ENCODE peak calls at places on chromosomes 3 and 15, in seven cellular contexts. S is fibroblast of lung, C is PC-3, B is neuronal stem cell, I is mesenchymal stem cell, K is mammary epithelial cell, P is mesendoderm. Y is an unnamed sample.

GRCh38 chr3:160200328-160200727 is 24.9 kb upstream of the C3orf80 start:
- DNase-seq in C (no peak), I (no peak), B (no peak), P (no peak), S (no peak), K (peak), Y (no peak)

GRCh38 chr15:35874260-35874905 is 328.4 kb upstream of the DPH6 start:
- DNase-seq in C (peak), I (peak), B (no peak), K (peak), S (peak), P (peak), Y (no peak)

GRCh38 chr3:26406636-26407035 is 215.9 kb upstream of the LRRC3B start:
- DNase-seq in I (no peak), S (no peak), C (no peak), P (no peak), K (no peak), B (no peak), Y (no peak)

GRCh38 chr15:74055804-74056203 is 26.5 kb downstream of the GOLGA6A start:
- DNase-seq in K (no peak), P (no peak), B (no peak), C (no peak), I (no peak), S (no peak), Y (no peak)

GRCh38 chr3:38620236-38620635 is 29.3 kb downstream of the SCN5A start:
- DNase-seq in S (peak), I (no peak), P (no peak), B (no peak), C (peak), K (no peak), Y (no peak)

GRCh38 chr3:189157232-189158007 is 14.4 kb upstream of the TPRG1 start:
- DNase-seq in S (no peak), B (no peak), C (no peak), K (peak), I (no peak), P (no peak), Y (no peak)

GRCh38 chr3:128933922-128934253 is 54.5 kb downstream of the ACAD9 start:
- DNase-seq in P (no peak), I (no peak), B (no peak), C (no peak), S (no peak), K (no peak), Y (no peak)

GRCh38 chr3:190385835-190386688 is 1.9 kb upstream of the CLDN16 start:
- DNase-seq in I (peak), K (peak), S (peak), C (peak), B (no peak), P (no peak), Y (no peak)

GRCh38 chr15:60283936-60284335 is 113.8 kb downstream of the ANXA2 start:
- DNase-seq in I (no peak), P (no peak), K (peak), C (no peak), S (no peak), B (no peak), Y (no peak)

GRCh38 chr15:56353740-56354139 is 11.5 kb upstream of the TEX9 start:
- DNase-seq in S (no peak), K (no peak), C (no peak), P (no peak), B (no peak), I (no peak), Y (no peak)

GRCh38 chr15:40990789-40991188 is 37.5 kb downstream of the CHAC1 start:
- DNase-seq in S (no peak), B (no peak), C (no peak), I (no peak), K (no peak), P (no peak), Y (no peak)

GRCh38 chr3:101671014-101671413 is 5.9 kb downstream of the ZBTB11 start:
- DNase-seq in S (no peak), C (no peak), P (no peak), B (no peak), K (no peak), I (no peak), Y (no peak)

GRCh38 chr3:135237371-135237770 is 442.3 kb downstream of the EPHB1 start:
- DNase-seq in I (no peak), B (no peak), C (no peak), K (no peak), P (peak), S (no peak), Y (no peak)

GRCh38 chr3:197796087-197796486 is 5.0 kb downstream of the LRCH3 start:
- DNase-seq in P (no peak), S (no peak), B (no peak), C (no peak), I (no peak), K (no peak), Y (no peak)

GRCh38 chr3:197802505-197803459 is 11.7 kb downstream of the LRCH3 start:
- DNase-seq in S (no peak), P (peak), C (peak), I (no peak), K (no peak), B (no peak), Y (no peak)

GRCh38 chr3:197800379-197800778 is 9.3 kb downstream of the LRCH3 start:
- DNase-seq in S (peak), K (no peak), B (no peak), P (no peak), I (peak), C (no peak), Y (no peak)

GRCh38 chr3:197798863-197799262 is 7.8 kb downstream of the LRCH3 start:
- DNase-seq in C (no peak), S (no peak), I (no peak), P (no peak), B (no peak), K (no peak), Y (no peak)

DNA sequence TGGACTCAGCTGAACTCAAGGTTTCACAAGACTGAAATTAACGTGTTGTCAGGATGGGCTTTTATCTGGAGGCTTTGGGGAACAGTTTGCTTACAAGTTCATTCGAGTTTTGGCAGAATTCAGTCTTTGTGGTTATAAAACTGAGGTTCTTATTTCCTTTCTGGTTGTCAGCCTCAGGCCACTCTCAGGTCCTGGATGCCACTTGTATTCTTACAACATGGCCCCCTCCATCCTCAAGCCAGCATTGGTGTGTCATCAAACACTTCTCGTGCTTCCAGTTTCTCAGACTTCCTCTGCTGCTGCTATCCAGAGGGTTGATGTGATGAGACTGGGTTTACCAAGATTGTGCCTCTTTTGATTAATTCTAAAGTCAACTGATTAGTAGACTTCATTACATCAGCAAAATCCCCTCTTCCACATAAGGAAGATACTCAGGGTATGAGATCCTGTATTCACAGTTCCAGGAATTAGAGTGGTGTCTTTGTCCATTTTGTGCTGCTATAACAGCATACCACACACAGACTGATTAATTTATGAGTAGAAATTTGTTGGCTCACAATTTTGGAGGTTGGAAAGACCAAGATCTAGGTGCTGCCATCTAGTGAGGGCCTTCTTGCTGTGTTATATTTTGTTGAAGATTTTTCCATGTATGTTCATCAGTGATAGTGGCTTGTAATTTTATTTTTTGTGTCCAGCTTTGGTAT is 10.9 kb downstream of the LRCH3 start:
- DNase-seq in S (peak), P (peak), I (peak), K (peak), C (peak), B (no peak), Y (no peak)
- H3K9ac ChIP-seq in S (no peak), P (no peak), I (peak), K (no peak), C (no peak), B (no peak), Y (no peak)

GRCh38 chr3:112093180-112093522 is 7.0 kb downstream of the C3orf52 start:
- DNase-seq in K (no peak), S (no peak), B (no peak), C (no peak), P (peak), I (no peak), Y (no peak)
- H3K27ac ChIP-seq in K (no peak), S (no peak), B (no peak), C (no peak), P (peak), I (peak), Y (peak)

GRCh38 chr3:51686512-51687215 is 15.6 kb downstream of the TEX264 start:
- DNase-seq in I (peak), C (peak), P (peak), S (peak), K (peak), B (no peak), Y (peak)

GRCh38 chr3:51688206-51688600 is 17.2 kb downstream of the TEX264 start:
- DNase-seq in S (no peak), C (no peak), B (no peak), I (no peak), K (no peak), P (no peak), Y (no peak)

GRCh38 chr3:51684971-51685751 is 14.1 kb downstream of the TEX264 start:
- DNase-seq in P (no peak), C (no peak), K (no peak), I (no peak), S (no peak), B (no peak), Y (no peak)

GRCh38 chr3:51687472-51688205 is 16.6 kb downstream of the TEX264 start:
- DNase-seq in I (peak), B (no peak), K (no peak), S (peak), P (no peak), C (peak), Y (no peak)

GRCh38 chr3:51686056-51686455 is 15.0 kb downstream of the TEX264 start:
- DNase-seq in K (no peak), S (no peak), I (no peak), P (no peak), C (no peak), B (no peak), Y (no peak)
- H3K4me3 ChIP-seq in K (no peak), S (no peak), I (no peak), P (no peak), C (no peak), B (no peak), Y (no peak)

GRCh38 chr3:195198424-195199346 is 72.3 kb downstream of the XXYLT1 start:
- DNase-seq in C (no peak), P (no peak), B (no peak), K (no peak), S (no peak), I (no peak), Y (no peak)

GRCh38 chr3:195200010-195200822 is 70.7 kb downstream of the XXYLT1 start:
- DNase-seq in I (peak), K (no peak), S (no peak), P (no peak), B (no peak), C (no peak), Y (peak)

GRCh38 chr3:195195321-195196209 is 75.4 kb downstream of the XXYLT1 start:
- DNase-seq in P (peak), I (peak), S (no peak), C (no peak), B (peak), K (no peak), Y (no peak)

GRCh38 chr3:195196266-195196665 is 74.7 kb downstream of the XXYLT1 start:
- DNase-seq in K (peak), B (no peak), C (peak), P (no peak), S (peak), I (peak), Y (no peak)

GRCh38 chr3:195197764-195198423 is 73.1 kb downstream of the XXYLT1 start:
- DNase-seq in I (peak), K (peak), S (peak), P (no peak), C (peak), B (no peak), Y (no peak)
- H3K9ac ChIP-seq in I (peak), K (no peak), S (no peak), P (no peak), C (peak), B (no peak), Y (no peak)

DNA sequence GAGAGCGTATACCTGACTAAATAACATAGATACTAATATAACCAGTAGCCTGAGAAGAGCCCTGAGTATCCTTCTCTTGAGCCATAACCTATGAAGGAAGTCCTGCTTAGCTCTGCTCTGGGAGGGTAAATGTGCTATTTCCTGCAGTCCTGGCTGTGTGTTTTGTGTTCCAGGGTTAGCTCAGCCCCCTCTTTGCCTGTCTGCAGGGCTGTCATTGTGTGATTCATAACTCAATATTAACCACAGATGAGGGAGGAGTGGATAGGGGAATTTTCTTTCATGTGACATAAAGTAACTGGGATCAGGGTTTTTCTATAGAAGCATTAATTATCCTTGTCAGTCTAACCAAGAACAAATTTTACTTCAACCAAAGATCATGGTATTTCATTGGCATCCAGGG is 183.3 kb upstream of the ZBTB20 start:
- DNase-seq in P (peak), K (peak), S (peak), B (no peak), C (peak), I (peak), Y (no peak)
- H3K27ac ChIP-seq in P (no peak), K (no peak), S (no peak), B (no peak), C (no peak), I (no peak), Y (no peak)

GRCh38 chr3:36365829-36366228 is 14.5 kb upstream of the STAC start:
- DNase-seq in C (no peak), K (no peak), P (no peak), I (no peak), B (no peak), S (no peak), Y (no peak)

GRCh38 chr3:36364260-36364659 is 16.0 kb upstream of the STAC start:
- DNase-seq in B (no peak), I (no peak), S (no peak), C (no peak), K (no peak), P (peak), Y (no peak)

GRCh38 chr3:36362216-36362615 is 18.1 kb upstream of the STAC start:
- DNase-seq in K (peak), I (peak), S (peak), P (peak), B (no peak), C (no peak), Y (no peak)

GRCh38 chr3:36366308-36366707 is 14.0 kb upstream of the STAC start:
- DNase-seq in B (no peak), S (no peak), C (no peak), P (no peak), K (no peak), I (no peak), Y (no peak)

GRCh38 chr3:36362973-36363372 is 17.3 kb upstream of the STAC start:
- DNase-seq in B (no peak), S (peak), C (peak), K (peak), I (peak), P (peak), Y (no peak)
- H3K4me3 ChIP-seq in B (no peak), S (no peak), C (no peak), K (no peak), I (no peak), P (no peak), Y (no peak)

GRCh38 chr15:97991972-97992541 is 31.6 kb downstream of the ARRDC4 start:
- DNase-seq in I (no peak), S (no peak), B (no peak), K (no peak), P (no peak), C (no peak), Y (no peak)

GRCh38 chr15:97981758-97982157 is 21.3 kb downstream of the ARRDC4 start:
- DNase-seq in K (no peak), P (no peak), B (no peak), I (no peak), S (no peak), C (no peak), Y (no peak)

GRCh38 chr15:97984157-97984556 is 23.7 kb downstream of the ARRDC4 start:
- DNase-seq in B (no peak), S (no peak), C (no peak), I (peak), K (no peak), P (no peak), Y (no peak)

GRCh38 chr15:97989330-97989729 is 28.8 kb downstream of the ARRDC4 start:
- DNase-seq in S (no peak), I (no peak), K (peak), P (no peak), B (no peak), C (no peak), Y (no peak)

DNA sequence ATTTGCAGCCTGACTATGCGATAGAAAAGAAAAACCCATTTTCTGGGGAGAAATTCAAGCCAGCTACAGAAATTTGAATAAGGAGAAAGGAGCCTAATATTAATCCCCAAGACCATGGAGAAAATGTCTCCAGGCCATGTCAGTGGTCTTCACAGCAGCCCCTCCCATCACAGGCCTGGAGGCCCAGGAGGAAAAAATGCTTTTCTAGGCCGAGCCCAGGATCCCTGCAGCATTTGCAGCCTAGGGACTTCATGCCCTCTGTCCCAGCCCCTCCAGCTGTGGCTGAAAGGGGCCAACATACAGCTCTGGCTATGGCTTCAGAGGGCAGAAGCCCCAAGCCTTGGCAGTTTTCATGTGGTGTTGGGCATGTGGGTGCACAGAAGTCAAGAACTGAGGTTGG is 26.3 kb downstream of the ARRDC4 start:
- DNase-seq in C (no peak), B (no peak), P (no peak), K (no peak), I (no peak), S (no peak), Y (no peak)
- H3K9ac ChIP-seq in C (no peak), B (no peak), P (no peak), K (no peak), I (no peak), S (no peak), Y (no peak)

GRCh38 chr15:34721802-34722795 is 32.7 kb downstream of the GJD2 start:
- DNase-seq in I (peak), S (peak), P (peak), B (peak), K (peak), C (no peak), Y (no peak)

GRCh38 chr15:34721157-34721801 is 33.5 kb downstream of the GJD2 start:
- DNase-seq in P (no peak), K (no peak), I (no peak), C (no peak), B (no peak), S (no peak), Y (no peak)

GRCh38 chr15:34717729-34718128 is 37.1 kb downstream of the GJD2 start:
- DNase-seq in B (no peak), I (no peak), P (no peak), S (no peak), C (no peak), K (no peak), Y (no peak)

GRCh38 chr15:34719883-34720148 is 35.0 kb downstream of the GJD2 start:
- DNase-seq in S (no peak), P (no peak), K (no peak), I (no peak), C (no peak), B (no peak), Y (no peak)

DNA sequence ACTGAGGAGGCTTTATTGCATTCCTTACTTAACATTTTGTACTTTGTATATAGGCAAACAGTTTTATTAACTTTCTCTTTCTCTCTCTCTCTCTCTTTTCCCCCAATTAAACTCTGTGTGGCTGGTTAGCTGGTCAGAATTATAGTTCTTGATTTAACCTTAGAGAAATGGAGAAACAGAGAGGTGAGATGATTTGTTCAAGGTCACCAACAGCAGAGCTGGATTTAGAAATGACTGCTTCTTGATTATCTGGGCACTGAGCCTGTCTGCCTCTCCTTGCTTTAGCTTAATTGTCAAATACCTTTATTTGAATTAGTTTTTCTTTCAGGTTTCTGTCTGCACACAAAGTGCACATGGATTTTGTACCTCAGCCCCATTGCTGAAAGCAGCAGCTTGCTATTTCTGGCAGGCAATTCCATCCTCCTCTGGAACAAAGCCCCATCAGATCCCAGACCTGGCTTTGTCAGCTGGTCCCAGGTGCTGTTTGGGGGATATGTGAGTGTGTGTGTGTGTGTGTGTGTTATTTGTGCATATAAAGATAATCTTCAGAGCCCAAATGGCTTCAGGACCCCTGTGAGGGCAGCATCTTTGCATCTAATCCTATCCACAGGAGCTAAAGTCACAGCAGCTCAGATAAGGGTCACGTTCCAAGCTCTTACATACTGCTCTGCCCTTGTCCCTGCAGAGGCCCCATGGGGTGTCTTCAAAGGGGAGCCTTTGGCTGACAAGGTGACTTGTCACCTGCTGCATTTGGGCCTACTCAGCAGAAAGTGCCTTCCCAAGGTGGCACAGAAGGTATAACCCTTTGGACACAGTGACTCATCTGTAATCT is 35.5 kb downstream of the GJD2 start:
- DNase-seq in K (no peak), C (no peak), P (no peak), S (no peak), B (no peak), I (no peak), Y (no peak)
- H3K27ac ChIP-seq in K (no peak), C (no peak), P (no peak), S (no peak), B (no peak), I (no peak), Y (no peak)

GRCh38 chr3:4494807-4495200 is 1.7 kb downstream of the ITPR1 start:
- DNase-seq in I (no peak), P (no peak), S (no peak), C (no peak), B (no peak), K (no peak), Y (no peak)
- H3K4me3 ChIP-seq in I (peak), P (no peak), S (peak), C (peak), B (no peak), K (no peak), Y (peak)

Y was measured in colonic mucosa.